ENCODE peak calls at places on chromosomes 11 and 22, in six cellular contexts. One of them, this sample, is unnamed.

GRCh38 chr11:93024376-93024775 is 54.9 kb downstream of the MTNR1B start:
- DNase-seq in H54: no peak
- DNase-seq in EH: peak
- DNase-seq in iPS DF 19.7: no peak
- DNase-seq in GM23248: peak
- DNase-seq in left cardiac atrium: no peak
- DNase-seq in this sample: no peak

GRCh38 chr11:128603003-128603715 is 15.8 kb upstream of the ETS1 start:
- DNase-seq in left cardiac atrium: no peak
- DNase-seq in EH: no peak
- DNase-seq in iPS DF 19.7: no peak
- DNase-seq in GM23248: no peak
- DNase-seq in H54: no peak
- DNase-seq in this sample: no peak

GRCh38 chr22:33832558-33833151 is 87.6 kb downstream of the LARGE1 start:
- DNase-seq in left cardiac atrium: peak
- DNase-seq in H54: no peak
- DNase-seq in iPS DF 19.7: no peak
- DNase-seq in GM23248: peak
- DNase-seq in EH: no peak
- DNase-seq in this sample: no peak

GRCh38 chr22:48979482-48979881 is 848.2 kb downstream of the BRD1 start:
- DNase-seq in H54: no peak
- DNase-seq in iPS DF 19.7: no peak
- DNase-seq in EH: no peak
- DNase-seq in left cardiac atrium: no peak
- DNase-seq in GM23248: no peak
- DNase-seq in this sample: no peak

GRCh38 chr11:16859651-16860050 is 121.2 kb downstream of the C11orf58 start:
- DNase-seq in iPS DF 19.7: no peak
- DNase-seq in left cardiac atrium: no peak
- DNase-seq in GM23248: no peak
- DNase-seq in H54: no peak
- DNase-seq in EH: no peak
- DNase-seq in this sample: no peak

GRCh38 chr22:26642465-26643367 is 14.7 kb upstream of the MIAT start:
- DNase-seq in GM23248: no peak
- DNase-seq in left cardiac atrium: peak
- DNase-seq in EH: no peak
- DNase-seq in iPS DF 19.7: no peak
- DNase-seq in H54: no peak
- DNase-seq in this sample: peak

GRCh38 chr11:28524098-28524497 is 415.9 kb downstream of the METTL15 start:
- DNase-seq in H54: no peak
- DNase-seq in GM23248: peak
- DNase-seq in EH: peak
- DNase-seq in left cardiac atrium: no peak
- DNase-seq in iPS DF 19.7: no peak
- DNase-seq in this sample: no peak

GRCh38 chr22:35622132-35622913 is 5.2 kb upstream of the MB start:
- DNase-seq in H54: no peak
- DNase-seq in GM23248: no peak
- DNase-seq in EH: no peak
- DNase-seq in left cardiac atrium: peak
- DNase-seq in iPS DF 19.7: no peak
- DNase-seq in this sample: no peak

GRCh38 chr11:46912526-46913150 is 5.7 kb downstream of the LRP4 start:
- DNase-seq in H54: no peak
- DNase-seq in GM23248: no peak
- DNase-seq in iPS DF 19.7: peak
- DNase-seq in left cardiac atrium: no peak
- DNase-seq in EH: peak
- DNase-seq in this sample: no peak

GRCh38 chr11:27388869-27389268 is 25.9 kb upstream of the CCDC34 start:
- DNase-seq in H54: no peak
- DNase-seq in iPS DF 19.7: no peak
- DNase-seq in left cardiac atrium: no peak
- DNase-seq in GM23248: no peak
- DNase-seq in EH: no peak
- DNase-seq in this sample: no peak

GRCh38 chr22:38955926-38956325 is 1.5 kb upstream of the APOBEC3A start:
- DNase-seq in iPS DF 19.7: no peak
- DNase-seq in H54: no peak
- DNase-seq in left cardiac atrium: no peak
- DNase-seq in EH: no peak
- DNase-seq in GM23248: no peak
- DNase-seq in this sample: no peak

GRCh38 chr11:116544721-116545120 is 228.1 kb downstream of the BUD13 start:
- DNase-seq in left cardiac atrium: no peak
- DNase-seq in GM23248: no peak
- DNase-seq in EH: no peak
- DNase-seq in H54: no peak
- DNase-seq in iPS DF 19.7: no peak
- DNase-seq in this sample: no peak

GRCh38 chr11:13923716-13924650 is 38.5 kb upstream of the SPON1 start:
- DNase-seq in GM23248: no peak
- DNase-seq in H54: no peak
- DNase-seq in iPS DF 19.7: no peak
- DNase-seq in EH: no peak
- DNase-seq in left cardiac atrium: no peak
- DNase-seq in this sample: no peak

GRCh38 chr11:12409621-12410005 is 32.2 kb downstream of the PARVA start:
- DNase-seq in EH: peak
- DNase-seq in H54: no peak
- DNase-seq in left cardiac atrium: no peak
- DNase-seq in GM23248: peak
- DNase-seq in iPS DF 19.7: no peak
- DNase-seq in this sample: no peak

This sample was measured in CD8-positive, alpha-beta memory T cell.